ENCODE peak calls at places on chromosomes 7 and 10, in nine cellular contexts. F is thyroid gland, E is A549, J is heart left ventricle, H is Peyer's patch, W is spleen, L is vagina, G is erythroblast, X is endothelial cell of umbilical vein. Z is an unnamed sample.

GRCh38 chr10:1420663-1421362 is 316.5 kb downstream of the ADARB2 start:
- DNase-seq in F (peak), E (peak), J (no peak), H (peak), W (peak), L (peak), G (peak), X (no peak), Z (peak)

GRCh38 chr10:31242902-31243301 is 76.1 kb upstream of the ZEB1 start:
- DNase-seq in F (no peak), E (peak), J (no peak), H (no peak), W (peak), L (no peak), G (peak), X (peak), Z (peak)

GRCh38 chr10:28492556-28492955 is 40.4 kb upstream of the WAC start:
- DNase-seq in F (no peak), E (no peak), J (no peak), H (no peak), W (no peak), L (no peak), G (peak), X (no peak), Z (no peak)

GRCh38 chr10:132667613-132668394 is 118.1 kb downstream of the NKX6-2 start:
- DNase-seq in F (peak), E (peak), J (no peak), H (peak), W (peak), L (no peak), G (no peak), X (peak), Z (no peak)

GRCh38 chr10:110399163-110400094 is 94.7 kb upstream of the SMNDC1 start:
- DNase-seq in F (no peak), E (peak), J (no peak), H (peak), W (no peak), L (no peak), G (no peak), X (peak), Z (peak)

GRCh38 chr7:128035712-128036111 is 4.5 kb upstream of the LRRC4 start:
- DNase-seq in F (no peak), E (peak), J (no peak), H (no peak), W (no peak), L (no peak), G (peak), X (peak), Z (no peak)

GRCh38 chr10:114346176-114347031 is 57.9 kb downstream of the AFAP1L2 start:
- DNase-seq in F (no peak), E (no peak), J (no peak), H (no peak), W (peak), L (no peak), G (no peak), X (no peak), Z (no peak)

GRCh38 chr10:102433619-102434046 is 1.3 kb upstream of the CUEDC2 start:
- DNase-seq in F (no peak), E (no peak), J (no peak), H (no peak), W (no peak), L (no peak), G (no peak), X (no peak), Z (no peak)

GRCh38 chr10:108544500-108545120 is 1378.7 kb downstream of the XPNPEP1 start:
- DNase-seq in F (peak), E (peak), J (no peak), H (peak), W (peak), L (no peak), G (peak), X (peak), Z (no peak)

GRCh38 chr7:112160771-112161150 is 45.4 kb downstream of the DOCK4 start:
- DNase-seq in F (no peak), E (no peak), J (no peak), H (no peak), W (no peak), L (no peak), G (no peak), X (no peak), Z (no peak)

GRCh38 chr10:95480901-95481491 is 80.2 kb downstream of the SORBS1 start:
- DNase-seq in F (no peak), E (no peak), J (no peak), H (no peak), W (no peak), L (no peak), G (no peak), X (no peak), Z (no peak)

DNA sequence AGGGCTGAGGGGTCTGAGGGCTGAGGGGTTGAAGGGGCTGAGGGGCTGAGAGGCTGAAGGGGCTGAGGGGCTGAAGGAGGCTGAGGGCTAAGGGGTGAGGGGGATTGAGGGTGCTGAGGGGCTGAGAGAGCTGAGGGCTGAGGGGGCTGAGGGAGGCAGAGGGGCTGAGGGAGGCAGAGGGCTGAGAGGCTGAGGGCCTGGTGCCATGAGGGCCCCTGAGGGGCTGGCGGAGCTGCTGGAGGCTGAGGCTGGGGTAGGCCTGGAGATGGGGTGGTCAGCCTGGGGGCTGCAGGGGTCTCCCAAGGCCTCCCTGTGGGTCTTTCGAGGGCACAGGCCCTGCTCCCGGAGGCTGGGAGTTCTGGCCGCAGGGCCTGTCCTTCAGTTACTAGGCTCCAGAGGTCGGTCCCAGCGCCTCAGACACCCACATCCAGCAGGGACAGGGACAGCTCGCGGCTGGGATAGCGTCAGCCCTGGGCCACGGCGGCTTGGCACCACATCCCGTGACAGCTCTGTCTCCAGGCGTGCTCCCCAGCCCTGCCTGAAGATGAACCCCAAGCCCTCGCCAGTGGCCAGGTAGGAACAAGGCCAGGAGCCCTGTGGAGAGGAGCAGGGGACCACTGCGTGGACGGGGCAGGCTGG is 16.9 kb downstream of the MYO1G start:
- DNase-seq in F (no peak), E (no peak), J (no peak), H (peak), W (peak), L (no peak), G (no peak), X (no peak), Z (no peak)
- TF ChIP-seq POLR2A in F (no peak), E (no peak), J (no peak), H (no peak), W (no peak), L (no peak), G (no peak), X (no peak), Z (no peak)

GRCh38 chr10:58335306-58336005 is 650 bp downstream of the UBE2D1 start:
- DNase-seq in F (peak), E (peak), J (peak), H (no peak), W (no peak), L (no peak), G (peak), X (peak), Z (peak)
- TF ChIP-seq POLR2A in F (no peak), E (no peak), J (no peak), H (no peak), W (no peak), L (no peak), G (no peak), X (no peak), Z (no peak)

GRCh38 chr10:63520463-63521388 is 475 bp upstream of the REEP3 start:
- DNase-seq in F (no peak), E (peak), J (peak), H (peak), W (no peak), L (no peak), G (peak), X (peak), Z (peak)
- TF ChIP-seq POLR2A in F (no peak), E (peak), J (no peak), H (peak), W (no peak), L (no peak), G (peak), X (no peak), Z (peak)

GRCh38 chr7:141652691-141653090 is 49.3 kb downstream of the DENND11 start:
- DNase-seq in F (no peak), E (no peak), J (no peak), H (no peak), W (no peak), L (no peak), G (no peak), X (no peak), Z (no peak)
- TF ChIP-seq POLR2A in F (no peak), E (no peak), J (no peak), H (no peak), W (no peak), L (no peak), G (no peak), X (no peak), Z (no peak)

DNA sequence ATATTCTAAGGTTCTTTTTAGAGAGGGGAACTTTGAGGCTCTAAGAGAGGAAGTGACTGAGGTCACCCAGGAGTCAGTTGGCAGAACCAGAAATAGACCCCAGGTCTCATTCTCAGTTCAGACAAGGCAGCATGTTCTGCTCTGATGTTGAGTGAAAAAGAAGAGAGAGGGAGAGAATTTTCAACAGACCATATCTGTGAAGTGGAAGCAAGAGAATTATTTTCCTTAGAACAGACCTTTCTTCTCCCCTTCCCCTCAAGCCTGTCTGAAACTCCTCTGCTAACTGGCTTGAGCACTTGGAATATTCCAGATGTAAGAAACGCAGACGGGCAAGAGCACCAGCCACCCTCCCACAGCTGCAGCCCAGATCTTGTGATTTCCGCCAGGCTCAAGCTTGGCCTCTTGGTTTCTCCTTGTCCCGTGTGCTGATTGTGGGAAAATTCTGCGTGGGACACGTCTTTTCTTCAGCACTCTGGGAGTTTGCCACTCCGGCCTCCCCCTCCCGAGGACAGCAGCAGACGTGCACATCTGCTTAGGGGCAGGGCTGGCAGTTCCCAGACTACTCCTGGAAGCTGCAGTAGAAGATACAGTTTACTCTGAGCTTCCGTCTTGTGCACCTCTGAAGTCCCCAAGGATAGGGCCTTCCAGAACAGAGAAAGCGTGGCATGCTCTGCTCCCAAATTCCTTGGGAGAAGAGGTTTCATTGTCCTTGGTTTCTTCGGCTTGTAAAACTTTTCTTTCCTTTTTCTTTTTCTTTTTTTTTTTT is 22.7 kb upstream of the IKZF1 start:
- DNase-seq in F (no peak), E (no peak), J (no peak), H (no peak), W (peak), L (no peak), G (no peak), X (no peak), Z (no peak)
- TF ChIP-seq POLR2A in F (no peak), E (no peak), J (no peak), H (no peak), W (no peak), L (no peak), G (no peak), X (no peak), Z (no peak)

GRCh38 chr10:26741368-26741767 is 43.9 kb downstream of the PDSS1 start:
- DNase-seq in F (no peak), E (no peak), J (no peak), H (no peak), W (no peak), L (no peak), G (no peak), X (no peak), Z (no peak)
- TF ChIP-seq POLR2A in F (no peak), E (no peak), J (no peak), H (no peak), W (no peak), L (no peak), G (no peak), X (no peak), Z (no peak)

DNA sequence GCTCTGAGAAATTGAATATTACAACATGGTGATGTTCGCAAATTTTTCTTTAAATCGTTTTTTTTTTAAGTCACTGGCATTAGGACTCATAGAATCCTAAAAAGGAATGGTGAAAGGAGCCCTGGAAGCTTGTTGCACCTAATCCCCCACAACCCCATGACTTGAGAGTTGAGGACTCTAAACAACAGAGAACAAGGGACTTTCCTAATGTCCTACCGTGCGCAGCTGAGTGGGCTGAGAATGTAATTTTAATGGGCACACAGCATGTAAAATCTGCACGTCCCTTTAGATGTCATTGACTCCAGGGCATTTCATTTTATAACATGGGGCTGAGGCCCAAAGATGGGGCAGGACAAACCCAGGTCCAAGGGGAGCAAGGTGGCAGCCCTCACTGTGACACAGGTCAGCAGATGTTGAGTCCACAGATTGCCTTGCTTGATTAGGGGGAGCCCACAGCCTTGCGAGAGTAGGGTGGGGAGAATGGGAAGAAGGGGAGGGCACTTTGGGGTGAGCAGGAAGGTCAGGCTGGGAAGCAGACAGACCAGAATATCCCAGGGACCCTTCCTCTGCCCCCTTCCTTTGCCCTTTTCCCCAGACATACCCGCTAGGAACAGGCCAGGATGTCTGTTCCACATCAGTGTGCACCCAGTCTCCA is 208.4 kb upstream of the ZMIZ1 start:
- DNase-seq in F (no peak), E (no peak), J (no peak), H (no peak), W (no peak), L (peak), G (no peak), X (no peak), Z (no peak)
- TF ChIP-seq POLR2A in F (no peak), E (no peak), J (no peak), H (no peak), W (no peak), L (no peak), G (no peak), X (no peak), Z (no peak)